ENCODE peak calls at places on chromosomes 12 and 14, in seven cellular contexts. Z, L, T, B, N, G and K are unnamed samples.

GRCh38 chr12:10088955-10089354 is 9.8 kb downstream of the CLEC1A start:
- DNase-seq in Z (no peak), L (no peak), T (no peak), B (no peak), N (no peak), G (no peak), K (no peak)

GRCh38 chr14:65686761-65687160 is 274.2 kb downstream of the FUT8 start:
- DNase-seq in Z (no peak), L (no peak), T (no peak), B (no peak), N (no peak), G (no peak), K (no peak)

GRCh38 chr12:113781415-113782198 is 184.5 kb downstream of the RBM19 start:
- DNase-seq in Z (no peak), L (no peak), T (no peak), B (peak; percentile 43), N (no peak), G (no peak), K (peak; percentile 11)

GRCh38 chr14:105488781-105489606 is 2.1 kb upstream of the TEDC1 start:
- DNase-seq in Z (peak; percentile 32), L (no peak), T (no peak), B (no peak), N (no peak), G (no peak), K (no peak)

GRCh38 chr14:101506921-101507300 is 54.4 kb upstream of the DIO3 start:
- DNase-seq in Z (no peak), L (no peak), T (no peak), B (no peak), N (peak; percentile 7), G (no peak), K (no peak)

GRCh38 chr14:92703516-92703915 is 44.9 kb downstream of the LGMN start:
- DNase-seq in Z (no peak), L (no peak), T (no peak), B (no peak), N (no peak), G (no peak), K (no peak)

GRCh38 chr12:54479421-54479820 is 6.0 kb upstream of the GTSF1 start:
- DNase-seq in Z (no peak), L (no peak), T (no peak), B (peak; percentile 85), N (no peak), G (peak; percentile 54), K (no peak)

GRCh38 chr12:124720687-124721500 is 142.8 kb downstream of the SCARB1 start:
- DNase-seq in Z (peak; percentile 61), L (no peak), T (no peak), B (peak; percentile 72), N (no peak), G (peak; percentile 36), K (peak; percentile 96)